ENCODE peak calls at places on chromosomes 1 and 21, in eight cellular contexts. G is A549, U is tibial nerve, E is HepG2, X is ovary, R is GM12878, Z is SK-N-SH, T is suprapubic skin. H is an unnamed sample.

GRCh38 chr1:228459091-228459993 is 27.8 kb upstream of the RNF187 start:
- DNase-seq in G (peak; percentile 93), U (peak; percentile 41), E (peak; percentile 18), X (peak; percentile 44), R (no peak), Z (peak; percentile 82), T (no peak), H (peak; percentile 58)

GRCh38 chr21:25541042-25541441 is 66.2 kb downstream of the MRPL39 start:
- DNase-seq in G (no peak), U (no peak), E (no peak), X (no peak), R (no peak), Z (no peak), T (no peak), H (no peak)

GRCh38 chr1:53644909-53645689 is 93.9 kb downstream of the GLIS1 start:
- DNase-seq in G (no peak), U (no peak), E (no peak), X (no peak), R (no peak), Z (no peak), T (peak; percentile 55), H (no peak)

GRCh38 chr21:27649746-27650145 is 682.9 kb upstream of the ADAMTS5 start:
- DNase-seq in G (no peak), U (no peak), E (no peak), X (no peak), R (no peak), Z (no peak), T (no peak), H (no peak)

GRCh38 chr1:156801409-156802121 is 15.1 kb downstream of the SH2D2A start:
- DNase-seq in G (no peak), U (no peak), E (no peak), X (no peak), R (no peak), Z (peak; percentile 87), T (no peak), H (no peak)

GRCh38 chr1:48003741-48004503 is 6.7 kb upstream of the TRABD2B start:
- DNase-seq in G (no peak), U (no peak), E (no peak), X (no peak), R (no peak), Z (no peak), T (no peak), H (peak; percentile 56)

GRCh38 chr21:24148461-24148860 is 1458.8 kb downstream of the MRPL39 start:
- DNase-seq in G (no peak), U (no peak), E (no peak), X (no peak), R (no peak), Z (no peak), T (no peak), H (no peak)

GRCh38 chr1:183040600-183040999 is 17.4 kb downstream of the LAMC1 start:
- DNase-seq in G (no peak), U (no peak), E (no peak), X (no peak), R (no peak), Z (peak; percentile 29), T (no peak), H (no peak)

GRCh38 chr1:51575406-51576084 is 41.3 kb upstream of the OSBPL9 start:
- DNase-seq in G (no peak), U (no peak), E (no peak), X (no peak), R (no peak), Z (no peak), T (no peak), H (no peak)

GRCh38 chr1:36924282-36924791 is 110.0 kb downstream of the GRIK3 start:
- DNase-seq in G (no peak), U (peak; percentile 27), E (peak; percentile 18), X (peak; percentile 32), R (no peak), Z (peak; percentile 38), T (no peak), H (no peak)

GRCh38 chr1:53046930-53047329 is 15.1 kb upstream of the PODN start:
- DNase-seq in G (no peak), U (no peak), E (peak; percentile 12), X (peak; percentile 62), R (no peak), Z (no peak), T (no peak), H (no peak)

GRCh38 chr1:210246447-210246846 is 13.9 kb downstream of the SERTAD4 start:
- DNase-seq in G (no peak), U (no peak), E (no peak), X (no peak), R (no peak), Z (no peak), T (no peak), H (no peak)

GRCh38 chr1:169108897-169109560 is 2.5 kb downstream of the ATP1B1 start:
- DNase-seq in G (no peak), U (no peak), E (peak; percentile 71), X (no peak), R (no peak), Z (peak; percentile 60), T (no peak), H (peak; percentile 66)

GRCh38 chr1:20603473-20604464 is 14.9 kb downstream of the CDA start:
- DNase-seq in G (no peak), U (no peak), E (peak; percentile 40), X (no peak), R (no peak), Z (no peak), T (no peak), H (no peak)

GRCh38 chr1:19758227-19758830 is 41.4 kb downstream of the TMCO4 start:
- DNase-seq in G (no peak), U (no peak), E (no peak), X (no peak), R (no peak), Z (no peak), T (no peak), H (no peak)

GRCh38 chr1:233114860-233115259 is 164.4 kb downstream of the NTPCR start:
- DNase-seq in G (no peak), U (no peak), E (no peak), X (no peak), R (no peak), Z (no peak), T (no peak), H (no peak)
- H3K27ac ChIP-seq in G (peak overlapping the region; percentile 93), U (no peak overlapping the region), E (no peak overlapping the region), X (no peak overlapping the region), R (no peak overlapping the region), Z (no peak overlapping the region), T (no peak overlapping the region), H (no peak overlapping the region)

GRCh38 chr1:164708596-164708995 is 149.6 kb downstream of the PBX1 start:
- DNase-seq in G (no peak), U (no peak), E (no peak), X (no peak), R (no peak), Z (no peak), T (no peak), H (no peak)

GRCh38 chr1:164713446-164714204 is 154.6 kb downstream of the PBX1 start:
- DNase-seq in G (no peak), U (no peak), E (no peak), X (no peak), R (no peak), Z (no peak), T (no peak), H (no peak)

GRCh38 chr1:164709541-164710287 is 150.7 kb downstream of the PBX1 start:
- DNase-seq in G (no peak), U (no peak), E (no peak), X (no peak), R (no peak), Z (no peak), T (no peak), H (no peak)

GRCh38 chr1:164709108-164709507 is 150.1 kb downstream of the PBX1 start:
- DNase-seq in G (no peak), U (no peak), E (no peak), X (no peak), R (no peak), Z (no peak), T (no peak), H (no peak)

GRCh38 chr1:164712131-164713031 is 153.4 kb downstream of the PBX1 start:
- DNase-seq in G (no peak), U (no peak), E (no peak), X (peak; percentile 52), R (no peak), Z (peak; percentile 69), T (no peak), H (peak; percentile 37)
- TF ChIP-seq EP300 in G (no peak), U (no peak), E (no peak), X (no peak), R (no peak), Z (peak; percentile 98), T (no peak), H (no peak)

GRCh38 chr1:150626150-150626549 is 3.3 kb downstream of the ENSA start:
- DNase-seq in G (no peak), U (no peak), E (no peak), X (no peak), R (no peak), Z (no peak), T (peak; percentile 23), H (no peak)

GRCh38 chr1:150622219-150622975 is 7.0 kb downstream of the ENSA start:
- DNase-seq in G (no peak), U (peak; percentile 20), E (no peak), X (peak; percentile 68), R (no peak), Z (no peak), T (peak; percentile 85), H (no peak)

GRCh38 chr1:150619576-150620509 is 9.6 kb downstream of the ENSA start:
- DNase-seq in G (peak; percentile 51), U (no peak), E (no peak), X (no peak), R (no peak), Z (peak; percentile 46), T (no peak), H (no peak)

GRCh38 chr1:150620919-150621318 is 8.5 kb downstream of the ENSA start:
- DNase-seq in G (no peak), U (no peak), E (no peak), X (no peak), R (no peak), Z (no peak), T (no peak), H (no peak)

GRCh38 chr1:150621497-150622113 is 7.8 kb downstream of the ENSA start:
- DNase-seq in G (peak; percentile 64), U (peak; percentile 34), E (peak; percentile 48), X (no peak), R (no peak), Z (peak; percentile 47), T (no peak), H (peak; percentile 70)
- H3K27ac ChIP-seq in G (peak overlapping the region; percentile 50), U (peak overlapping the region; percentile 83), E (no peak overlapping the region), X (peak overlapping the region; percentile 43), R (peak overlapping the region; percentile 67), Z (no peak overlapping the region), T (peak overlapping the region; percentile 96), H (peak overlapping the region; percentile 74)

GRCh38 chr1:12182410-12182946 is 15.7 kb downstream of the TNFRSF1B start:
- DNase-seq in G (no peak), U (no peak), E (no peak), X (no peak), R (no peak), Z (no peak), T (no peak), H (no peak)

GRCh38 chr1:12180315-12180714 is 13.5 kb downstream of the TNFRSF1B start:
- DNase-seq in G (no peak), U (no peak), E (no peak), X (no peak), R (no peak), Z (no peak), T (no peak), H (peak; percentile 65)

GRCh38 chr1:12181568-12181967 is 14.8 kb downstream of the TNFRSF1B start:
- DNase-seq in G (no peak), U (no peak), E (no peak), X (no peak), R (no peak), Z (no peak), T (no peak), H (no peak)

GRCh38 chr1:12179638-12180121 is 12.9 kb downstream of the TNFRSF1B start:
- DNase-seq in G (no peak), U (no peak), E (no peak), X (no peak), R (no peak), Z (no peak), T (no peak), H (no peak)

GRCh38 chr1:12180903-12181302 is 14.1 kb downstream of the TNFRSF1B start:
- DNase-seq in G (no peak), U (no peak), E (no peak), X (no peak), R (no peak), Z (no peak), T (no peak), H (no peak)
- TF ChIP-seq EP300 in G (no peak), U (no peak), E (no peak), X (no peak), R (no peak), Z (no peak), T (no peak), H (no peak)